ENCODE peak calls at places on chromosomes 13 and 19, in seven cellular contexts. Z, J, G, A, Y, W and U are unnamed samples.

GRCh38 chr19:31102674-31103073 is 246.6 kb downstream of the TSHZ3 start:
- DNase-seq in J (no peak), G (no peak), Z (no peak), A (no peak), W (no peak), Y (no peak), U (no peak)

GRCh38 chr13:71789952-71790351 is 77.1 kb downstream of the DACH1 start:
- DNase-seq in Z (no peak), G (no peak), W (peak), J (no peak), Y (no peak), A (no peak), U (no peak)

GRCh38 chr19:55667511-55667910 is 7.5 kb upstream of the EPN1 start:
- DNase-seq in Z (no peak), A (no peak), J (no peak), W (no peak), G (no peak), Y (no peak), U (no peak)

GRCh38 chr13:110571897-110572777 is 10.6 kb upstream of the RAB20 start:
- DNase-seq in Y (no peak), Z (no peak), A (no peak), W (no peak), J (no peak), G (no peak), U (no peak)

GRCh38 chr19:53037101-53038097 is 7.1 kb upstream of the ERVV-2 start:
- DNase-seq in Y (peak), W (peak), A (no peak), J (peak), G (no peak), Z (peak), U (peak)

GRCh38 chr13:70034280-70034679 is 73.3 kb upstream of the ATXN8OS start:
- DNase-seq in G (no peak), Y (no peak), A (no peak), Z (no peak), W (no peak), J (no peak), U (no peak)

GRCh38 chr19:36060430-36060829 is 5.7 kb downstream of the WDR62 start:
- DNase-seq in Y (peak), J (peak), G (peak), A (no peak), W (peak), Z (peak), U (peak)

GRCh38 chr13:28609936-28610335 is 49.0 kb upstream of the POMP start:
- DNase-seq in A (no peak), G (peak), Z (peak), J (peak), Y (no peak), W (no peak), U (no peak)

GRCh38 chr19:43505186-43505456 is 575 bp upstream of the PHLDB3 start:
- DNase-seq in Z (no peak), Y (no peak), W (peak), G (no peak), A (no peak), J (no peak), U (no peak)

GRCh38 chr13:19382111-19382510 is 179.2 kb downstream of the TPTE2 start:
- DNase-seq in J (no peak), G (no peak), A (no peak), Y (no peak), Z (no peak), W (no peak), U (no peak)

GRCh38 chr19:51359294-51359693 is 6.9 kb downstream of the ETFB start:
- DNase-seq in Z (peak), G (peak), Y (no peak), A (no peak), W (no peak), J (peak), U (peak)

GRCh38 chr13:37360556-37360955 is 238.0 kb downstream of the POSTN start:
- DNase-seq in Z (no peak), A (no peak), G (no peak), Y (no peak), W (peak), J (peak), U (no peak)

GRCh38 chr13:41938918-41939317 is 22.0 kb downstream of the VWA8 start:
- DNase-seq in G (no peak), W (no peak), Z (no peak), Y (no peak), A (no peak), J (no peak), U (no peak)

GRCh38 chr19:36028313-36029041 is 4.2 kb downstream of the CLIP3 start:
- DNase-seq in W (no peak), Z (no peak), A (no peak), G (no peak), Y (no peak), J (no peak), U (no peak)

GRCh38 chr13:109785141-109785891 is 1.1 kb downstream of the IRS2 start:
- DNase-seq in Y (peak), G (peak), A (no peak), W (peak), Z (peak), J (peak), U (peak)

GRCh38 chr19:30498707-30499106 is 126.5 kb downstream of the ZNF536 start:
- DNase-seq in Y (peak), Z (no peak), W (no peak), G (no peak), J (no peak), A (no peak), U (no peak)

GRCh38 chr13:98960331-98961203 is 17.3 kb downstream of the DOCK9 start:
- DNase-seq in W (peak), G (no peak), J (no peak), A (no peak), Z (no peak), Y (no peak), U (no peak)

GRCh38 chr19:3146677-3147100 is 10.9 kb downstream of the GNA15 start:
- DNase-seq in G (peak), J (no peak), Y (peak), W (no peak), Z (no peak), A (no peak), U (no peak)

GRCh38 chr19:39824143-39825092 is 9.5 kb downstream of the DYRK1B start:
- DNase-seq in J (peak), A (peak), G (peak), Y (peak), W (peak), Z (peak), U (peak)

GRCh38 chr13:95516021-95516420 is 36.5 kb upstream of the CLDN10 start:
- DNase-seq in Y (no peak), A (no peak), W (no peak), G (no peak), J (no peak), Z (no peak), U (no peak)

GRCh38 chr19:23779645-23780044 is 21.0 kb upstream of the ZNF681 start:
- DNase-seq in A (no peak), J (no peak), Z (no peak), Y (no peak), W (no peak), G (no peak), U (no peak)

GRCh38 chr13:30907167-30907761 is 1.2 kb downstream of the MEDAG start:
- DNase-seq in Z (no peak), Y (no peak), W (peak), G (no peak), A (no peak), J (peak), U (peak)

GRCh38 chr13:98848736-98849135 is 96.3 kb upstream of the SLC15A1 start:
- DNase-seq in W (no peak), A (no peak), G (no peak), Y (no peak), Z (no peak), J (peak), U (no peak)

GRCh38 chr19:18366027-18366435 is 19.9 kb upstream of the GDF15 start:
- DNase-seq in W (peak), A (no peak), G (no peak), J (no peak), Y (no peak), Z (peak), U (no peak)

GRCh38 chr13:54709546-54709945 is 1680.9 kb downstream of the OLFM4 start:
- DNase-seq in W (no peak), A (no peak), Z (no peak), Y (no peak), J (no peak), G (peak), U (no peak)

DNA sequence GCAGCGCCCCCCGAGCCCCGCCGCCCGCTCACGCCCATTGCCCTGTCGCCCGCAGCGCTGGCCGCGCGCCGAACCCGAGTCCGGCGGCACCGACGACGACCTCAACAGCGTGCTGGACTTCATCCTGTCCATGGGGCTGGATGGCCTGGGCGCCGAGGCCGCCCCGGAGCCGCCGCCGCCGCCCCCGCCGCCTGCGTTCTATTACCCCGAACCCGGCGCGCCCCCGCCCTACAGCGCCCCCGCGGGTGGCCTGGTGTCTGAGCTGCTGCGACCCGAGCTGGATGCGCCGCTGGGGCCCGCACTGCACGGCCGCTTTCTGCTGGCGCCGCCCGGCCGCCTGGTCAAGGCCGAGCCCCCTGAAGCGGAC is 518 bp downstream of the KLF2 start:
- DNase-seq in Z (no peak), G (no peak), A (no peak), J (no peak), Y (peak), W (peak), U (peak)
- TF ChIP-seq EZH2 in Z (no peak), G (no peak), A (no peak), J (no peak), Y (peak), W (no peak), U (no peak)

GRCh38 chr13:114062754-114063153 is 69.7 kb downstream of the RASA3 start:
- DNase-seq in Z (no peak), W (no peak), Y (no peak), J (no peak), A (no peak), G (no peak), U (no peak)

GRCh38 chr13:114065141-114065925 is 67.1 kb downstream of the RASA3 start:
- DNase-seq in G (peak), J (peak), Z (peak), A (no peak), W (peak), Y (peak), U (peak)

GRCh38 chr13:114063545-114064515 is 68.6 kb downstream of the RASA3 start:
- DNase-seq in A (no peak), Z (peak), J (peak), W (no peak), G (peak), Y (peak), U (no peak)

GRCh38 chr13:114065926-114066774 is 66.3 kb downstream of the RASA3 start:
- DNase-seq in W (no peak), Z (no peak), A (no peak), J (no peak), Y (no peak), G (no peak), U (no peak)

DNA sequence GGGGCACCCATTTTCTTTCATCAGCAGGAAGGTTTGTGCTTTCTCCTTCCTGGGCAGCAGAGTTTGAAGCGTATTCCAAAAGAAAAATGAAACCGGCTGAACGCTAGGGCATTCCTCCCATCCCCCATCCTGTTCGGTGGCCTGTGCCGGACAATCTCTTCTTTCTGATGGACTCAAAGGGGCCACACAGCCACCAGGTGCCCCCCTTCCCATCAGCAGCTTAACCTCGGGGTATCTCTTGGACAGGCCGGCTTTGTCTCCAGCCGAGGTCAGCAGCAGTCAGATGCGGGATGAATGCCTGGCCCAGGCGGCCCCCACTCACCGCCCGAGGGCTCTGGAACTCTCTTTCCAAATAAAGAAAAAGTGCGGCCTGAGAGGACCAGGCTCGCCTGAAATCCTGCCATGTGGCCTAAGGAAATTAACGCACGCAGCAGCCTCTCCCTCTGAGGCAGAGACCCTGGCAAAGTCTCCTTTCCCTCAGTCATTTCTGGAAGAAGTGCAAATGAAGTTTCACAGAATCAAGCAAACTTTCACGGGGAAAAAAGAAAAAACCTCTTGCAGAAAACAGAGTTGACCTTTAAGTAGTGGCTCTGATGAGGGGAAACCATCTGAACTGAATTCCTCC is 67.8 kb downstream of the RASA3 start:
- DNase-seq in A (no peak), J (peak), Z (peak), G (peak), Y (peak), W (peak), U (no peak)
- TF ChIP-seq EZH2 in A (no peak), J (no peak), Z (no peak), G (no peak), Y (no peak), W (no peak), U (no peak)

DNA sequence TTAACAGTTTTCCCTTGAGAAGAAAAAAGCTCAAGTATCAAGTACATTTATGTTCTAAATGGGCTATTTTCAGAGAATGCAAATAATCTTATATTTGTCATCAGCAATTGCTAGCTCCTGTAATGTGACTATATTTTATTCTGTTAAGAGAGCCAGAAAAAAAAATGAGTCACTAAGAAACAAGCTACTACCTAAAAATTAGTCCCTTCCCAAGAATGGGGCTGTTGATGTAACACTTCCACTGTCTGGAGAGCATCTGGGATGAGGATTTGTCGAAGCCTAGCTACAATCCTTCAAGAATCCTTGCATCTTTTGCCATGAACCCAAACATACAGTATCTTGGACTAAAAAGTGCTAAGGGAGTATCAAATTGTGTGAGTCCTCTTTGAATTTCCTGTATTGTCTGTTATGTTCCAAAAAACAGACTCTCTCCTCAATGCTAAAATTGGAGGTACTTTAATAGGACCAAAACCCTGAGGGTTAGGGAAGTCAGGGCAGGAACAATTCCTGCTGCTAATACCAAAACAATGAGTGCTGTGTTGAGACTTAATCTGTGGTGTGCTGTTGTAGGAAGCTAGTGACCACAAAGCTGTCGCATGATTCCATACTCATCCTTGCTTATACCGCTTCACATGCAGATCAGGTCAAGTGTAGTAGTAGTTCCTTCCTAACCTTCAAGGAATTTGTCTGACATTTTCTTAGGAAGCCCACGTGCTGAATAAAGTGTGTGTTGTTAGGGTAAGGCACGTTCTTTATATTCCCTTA is 4.9 kb upstream of the ZC3H13 start:
- DNase-seq in Z (peak), G (no peak), J (no peak), W (no peak), A (no peak), Y (peak), U (no peak)
- TF ChIP-seq EZH2 in Z (no peak), G (no peak), J (no peak), W (no peak), A (no peak), Y (no peak), U (no peak)

GRCh38 chr19:21101511-21102242 is 19.7 kb downstream of the ZNF714 start:
- DNase-seq in J (peak), A (no peak), Z (peak), W (peak), Y (no peak), G (no peak), U (peak)
- TF ChIP-seq EZH2 in J (no peak), A (no peak), Z (no peak), W (no peak), Y (no peak), G (no peak), U (no peak)

GRCh38 chr13:102878491-102878890 is 32.7 kb downstream of the ERCC5 start:
- DNase-seq in Y (peak), W (peak), Z (no peak), G (no peak), A (no peak), J (peak), U (no peak)
- TF ChIP-seq EZH2 in Y (no peak), W (no peak), Z (no peak), G (no peak), A (no peak), J (no peak), U (no peak)

DNA sequence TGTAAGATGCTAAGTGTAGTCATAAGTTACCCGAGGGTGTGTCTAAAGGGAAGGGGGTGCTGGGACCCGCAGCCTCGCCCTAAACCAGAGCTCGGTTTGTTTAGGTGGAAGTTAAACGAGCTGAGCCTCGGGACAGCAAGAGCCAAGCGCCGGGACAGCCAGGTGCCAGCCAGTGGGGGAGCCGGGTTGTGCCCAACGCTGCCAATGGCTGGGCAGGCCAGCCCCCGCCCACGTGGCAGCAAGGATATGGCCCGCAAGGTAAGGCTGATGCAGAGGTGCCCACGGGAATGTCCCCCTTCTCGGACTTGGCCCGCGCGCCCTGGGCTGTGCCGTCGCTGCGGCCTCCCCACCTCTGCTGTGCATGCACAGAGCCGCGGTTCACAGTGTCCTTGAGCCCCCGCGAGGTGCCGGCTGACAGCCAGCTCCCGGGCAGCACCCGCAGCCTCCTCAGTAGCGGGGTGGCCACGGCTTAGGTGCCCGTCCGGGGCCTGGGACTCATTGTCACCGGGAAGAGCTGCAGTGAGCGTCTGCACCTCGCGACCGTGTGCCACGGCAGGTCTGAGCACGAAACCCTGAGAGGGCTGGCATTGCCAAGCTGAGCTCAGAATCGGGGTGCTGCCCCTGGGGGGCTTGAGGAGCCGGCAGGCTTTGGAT is 9.3 kb upstream of the RPS15 start:
- DNase-seq in Z (no peak), W (no peak), G (no peak), Y (no peak), A (no peak), J (no peak), U (no peak)
- TF ChIP-seq EZH2 in Z (no peak), W (no peak), G (no peak), Y (no peak), A (no peak), J (no peak), U (no peak)